ENCODE peak calls at places on chromosome 1, in eight cellular contexts. M is retina; J is omental fat pad; Z is anterior cingulate cortex; S is bronchial epithelial cell; K is activated CD4-positive, alpha-beta T cell treated with anti-CD3 and anti-CD28 coated beads, Interleukin-2, amount 10 ng/mL, durations not matched to agents 7 days and 5 days; T is HT-29; N is activated naive CD4-positive, alpha-beta T cell treated with anti-CD3 and anti-CD28 coated beads, Interleukin-2, amount 10 ng/mL, durations not matched to agents 7 days and 5 days. L is an unnamed sample.

GRCh38 chr1:66003690-66004089 is 211.0 kb downstream of the PDE4B start:
- DNase-seq in M (no peak), J (no peak), Z (no peak), S (no peak), K (no peak), T (no peak), N (no peak), L (peak; percentile 12)

GRCh38 chr1:96464991-96465875 is 256.4 kb upstream of the PTBP2 start:
- DNase-seq in M (peak; percentile 26), J (no peak), Z (no peak), S (no peak), K (no peak), T (no peak), N (no peak), L (no peak)

GRCh38 chr1:185483647-185484450 is 166.8 kb upstream of the IVNS1ABP start:
- DNase-seq in M (no peak), J (no peak), Z (no peak), S (peak; percentile 93), K (no peak), T (peak; percentile 23), N (no peak), L (no peak)

GRCh38 chr1:175470591-175470990 is 272.8 kb downstream of the TNR start:
- DNase-seq in M (no peak), J (no peak), Z (no peak), S (no peak), K (no peak), T (no peak), N (no peak), L (no peak)

GRCh38 chr1:32775640-32776337 is 41.4 kb downstream of the YARS1 start:
- DNase-seq in M (no peak), J (no peak), Z (no peak), S (no peak), K (no peak), T (no peak), N (no peak), L (no peak)

GRCh38 chr1:48043524-48043923 is 46.3 kb upstream of the TRABD2B start:
- DNase-seq in M (no peak), J (no peak), Z (no peak), S (peak; percentile 61), K (no peak), T (no peak), N (no peak), L (no peak)

GRCh38 chr1:20730690-20731056 is 1.8 kb downstream of the SH2D5 start:
- DNase-seq in M (no peak), J (no peak), Z (no peak), S (no peak), K (no peak), T (no peak), N (no peak), L (no peak)

GRCh38 chr1:21775985-21776562 is 6.9 kb downstream of the USP48 start:
- DNase-seq in M (no peak), J (no peak), Z (no peak), S (peak; percentile 7), K (no peak), T (no peak), N (no peak), L (no peak)

L was measured in iPS DF 19.7.